ENCODE peak calls at places on chromosomes 16 and 17, in six cellular contexts. Q is neuronal stem cell; E is A549; B is EH; F is stimulated activated naive B cell treated with anti-CD40 and anti-IgM and Interleukin-4, amounts not matched to agents 10 μg/mL and 1 μg/mL and 100 μg/mL, for 72 hours; Z is memory B cell. J is an unnamed sample.

GRCh38 chr17:8253801-8254200 is 4.7 kb downstream of the PFAS start:
- DNase-seq in E (peak), Z (no peak), B (peak), Q (no peak), F (no peak), J (no peak)

GRCh38 chr16:29784901-29785500 is 5.5 kb upstream of the KIF22 start:
- DNase-seq in F (peak), B (peak), Q (peak), E (peak), Z (peak), J (peak)

GRCh38 chr16:49856741-49857330 is 924 bp upstream of the ZNF423 start:
- DNase-seq in B (peak), F (no peak), Z (no peak), E (peak), Q (peak), J (no peak)

GRCh38 chr17:34996422-34997029 is 16.2 kb downstream of the LIG3 start:
- DNase-seq in E (no peak), Z (no peak), B (no peak), Q (no peak), F (no peak), J (no peak)

GRCh38 chr16:89485701-89486246 is 4.6 kb downstream of the ANKRD11 start:
- DNase-seq in Z (no peak), B (no peak), F (no peak), E (no peak), Q (no peak), J (no peak)

GRCh38 chr17:10623786-10624338 is 33.2 kb downstream of the MYH3 start:
- DNase-seq in F (no peak), E (no peak), Q (no peak), Z (no peak), B (no peak), J (no peak)

GRCh38 chr16:88656291-88656980 is 5.6 kb upstream of the CYBA start:
- DNase-seq in E (no peak), Q (no peak), F (no peak), Z (no peak), B (no peak), J (no peak)

GRCh38 chr17:58329035-58329807 is 626 bp upstream of the TSPOAP1 start:
- DNase-seq in Z (peak), B (peak), E (no peak), F (peak), Q (no peak), J (no peak)

GRCh38 chr17:45246861-45247428 is 14.9 kb downstream of the SPATA32 start:
- DNase-seq in B (no peak), Z (no peak), F (no peak), Q (peak), E (peak), J (peak)